ENCODE peak calls at places on chromosomes 13 and 19, in six cellular contexts. K is stimulated activated CD4-positive, alpha-beta T cell treated with anti-CD3 and anti-CD28 coated beads, Interleukin-1b, Interleukin-23, amount 100 ng/mL, for 24 hours; T is HCT116; D is kidney glomerular epithelial cell; I is activated T-cell treated with anti-CD3 and anti-CD28 coated beads, Interleukin-2, amount 50 U/mL, for 1 hour; R is central memory CD4-positive, alpha-beta T cell. O is an unnamed sample.

GRCh38 chr13:93769126-93769525 is 542.5 kb downstream of the GPC6 start:
- DNase-seq in K (no peak), T (no peak), D (no peak), I (no peak), R (no peak), O (no peak)

GRCh38 chr19:16204005-16204294 is 6.2 kb downstream of the AP1M1 start:
- DNase-seq in K (no peak), T (no peak), D (no peak), I (no peak), R (no peak), O (no peak)

GRCh38 chr13:39105110-39105509 is 66.9 kb downstream of the NHLRC3 start:
- DNase-seq in K (no peak), T (no peak), D (no peak), I (no peak), R (no peak), O (no peak)

GRCh38 chr13:51803018-51803417 is 945 bp downstream of the DHRS12 start:
- DNase-seq in K (no peak), T (no peak), D (no peak), I (no peak), R (no peak), O (no peak)

GRCh38 chr19:3151563-3152430 is 16.0 kb downstream of the GNA15 start:
- DNase-seq in K (no peak), T (no peak), D (no peak), I (no peak), R (no peak), O (no peak)

GRCh38 chr19:17243340-17243853 is 2.3 kb downstream of the NR2F6 start:
- DNase-seq in K (no peak), T (no peak), D (no peak), I (no peak), R (no peak), O (no peak)

GRCh38 chr19:11324079-11324661 is 15.3 kb downstream of the RAB3D start:
- DNase-seq in K (no peak), T (no peak), D (peak), I (no peak), R (no peak), O (no peak)

GRCh38 chr13:77034883-77035282 is 7.9 kb upstream of the FBXL3 start:
- DNase-seq in K (no peak), T (no peak), D (no peak), I (no peak), R (no peak), O (no peak)

GRCh38 chr19:478236-478888 is 17.5 kb upstream of the SHC2 start:
- DNase-seq in K (no peak), T (no peak), D (no peak), I (no peak), R (no peak), O (no peak)

GRCh38 chr19:43575955-43576451 is 402 bp downstream of the PINLYP start:
- DNase-seq in K (no peak), T (no peak), D (no peak), I (no peak), R (no peak), O (no peak)

O was measured in Panc1.